ENCODE peak calls at places on chromosomes 11 and 22, in ten cellular contexts. One of them, this sample, is unnamed.

GRCh38 chr22:31378123-31378522 is 21.3 kb upstream of the DRG1 start:
- DNase-seq in IMR-90: peak; percentile 31
- DNase-seq in brain microvascular endothelial cell: peak; percentile 45
- DNase-seq in CD8-positive, alpha-beta T cell: no peak
- DNase-seq in uterus: no peak
- DNase-seq in heart left ventricle: peak; percentile 40
- DNase-seq in body of pancreas: no peak
- DNase-seq in colonic mucosa: no peak
- DNase-seq in mesenchymal stem cell: no peak
- DNase-seq in small intestine: no peak
- DNase-seq in this sample: no peak

GRCh38 chr11:3002346-3002745 is 10.2 kb upstream of the NAP1L4 start:
- DNase-seq in IMR-90: no peak
- DNase-seq in brain microvascular endothelial cell: no peak
- DNase-seq in CD8-positive, alpha-beta T cell: no peak
- DNase-seq in uterus: no peak
- DNase-seq in heart left ventricle: no peak
- DNase-seq in body of pancreas: peak; percentile 8
- DNase-seq in colonic mucosa: no peak
- DNase-seq in mesenchymal stem cell: no peak
- DNase-seq in small intestine: no peak
- DNase-seq in this sample: no peak

GRCh38 chr11:93145381-93145780 is 52.4 kb downstream of the SLC36A4 start:
- DNase-seq in IMR-90: no peak
- DNase-seq in brain microvascular endothelial cell: no peak
- DNase-seq in CD8-positive, alpha-beta T cell: no peak
- DNase-seq in uterus: no peak
- DNase-seq in heart left ventricle: no peak
- DNase-seq in body of pancreas: no peak
- DNase-seq in colonic mucosa: no peak
- DNase-seq in mesenchymal stem cell: no peak
- DNase-seq in small intestine: no peak
- DNase-seq in this sample: no peak

GRCh38 chr11:122791836-122792235 is 46.5 kb upstream of the CRTAM start:
- DNase-seq in IMR-90: peak; percentile 78
- DNase-seq in brain microvascular endothelial cell: peak; percentile 54
- DNase-seq in CD8-positive, alpha-beta T cell: no peak
- DNase-seq in uterus: no peak
- DNase-seq in heart left ventricle: no peak
- DNase-seq in body of pancreas: no peak
- DNase-seq in colonic mucosa: no peak
- DNase-seq in mesenchymal stem cell: peak; percentile 74
- DNase-seq in small intestine: no peak
- DNase-seq in this sample: no peak

GRCh38 chr22:49934144-49934890 is 15.9 kb downstream of the CRELD2 start:
- DNase-seq in IMR-90: peak; percentile 12
- DNase-seq in brain microvascular endothelial cell: no peak
- DNase-seq in CD8-positive, alpha-beta T cell: no peak
- DNase-seq in uterus: peak; percentile 53
- DNase-seq in heart left ventricle: peak; percentile 67
- DNase-seq in body of pancreas: peak; percentile 87
- DNase-seq in colonic mucosa: peak; percentile 59
- DNase-seq in mesenchymal stem cell: peak; percentile 60
- DNase-seq in small intestine: no peak
- DNase-seq in this sample: peak; percentile 89

GRCh38 chr11:30365793-30366517 is 43.1 kb downstream of the ARL14EP start:
- DNase-seq in IMR-90: no peak
- DNase-seq in brain microvascular endothelial cell: no peak
- DNase-seq in CD8-positive, alpha-beta T cell: no peak
- DNase-seq in uterus: no peak
- DNase-seq in heart left ventricle: no peak
- DNase-seq in body of pancreas: no peak
- DNase-seq in colonic mucosa: no peak
- DNase-seq in mesenchymal stem cell: no peak
- DNase-seq in small intestine: no peak
- DNase-seq in this sample: no peak

GRCh38 chr22:48783821-48784266 is 1043.8 kb downstream of the BRD1 start:
- DNase-seq in IMR-90: no peak
- DNase-seq in brain microvascular endothelial cell: no peak
- DNase-seq in CD8-positive, alpha-beta T cell: peak; percentile 17
- DNase-seq in uterus: no peak
- DNase-seq in heart left ventricle: peak; percentile 4
- DNase-seq in body of pancreas: no peak
- DNase-seq in colonic mucosa: no peak
- DNase-seq in mesenchymal stem cell: no peak
- DNase-seq in small intestine: peak; percentile 69
- DNase-seq in this sample: no peak

GRCh38 chr11:127074151-127074761 is 73.7 kb upstream of the KIRREL3 start:
- DNase-seq in IMR-90: peak; percentile 72
- DNase-seq in brain microvascular endothelial cell: peak; percentile 9
- DNase-seq in CD8-positive, alpha-beta T cell: no peak
- DNase-seq in uterus: no peak
- DNase-seq in heart left ventricle: no peak
- DNase-seq in body of pancreas: peak; percentile 34
- DNase-seq in colonic mucosa: peak; percentile 37
- DNase-seq in mesenchymal stem cell: peak; percentile 21
- DNase-seq in small intestine: peak; percentile 55
- DNase-seq in this sample: peak; percentile 18

GRCh38 chr11:58301576-58301975 is 33.5 kb upstream of the OR10W1 start:
- DNase-seq in IMR-90: peak; percentile 84
- DNase-seq in brain microvascular endothelial cell: peak; percentile 75
- DNase-seq in CD8-positive, alpha-beta T cell: no peak
- DNase-seq in uterus: no peak
- DNase-seq in heart left ventricle: no peak
- DNase-seq in body of pancreas: no peak
- DNase-seq in colonic mucosa: no peak
- DNase-seq in mesenchymal stem cell: no peak
- DNase-seq in small intestine: no peak
- DNase-seq in this sample: no peak

GRCh38 chr11:84290647-84291046 is 1004.5 kb upstream of the CCDC90B start:
- DNase-seq in IMR-90: peak; percentile 59
- DNase-seq in brain microvascular endothelial cell: no peak
- DNase-seq in CD8-positive, alpha-beta T cell: no peak
- DNase-seq in uterus: no peak
- DNase-seq in heart left ventricle: no peak
- DNase-seq in body of pancreas: no peak
- DNase-seq in colonic mucosa: no peak
- DNase-seq in mesenchymal stem cell: peak; percentile 4
- DNase-seq in small intestine: no peak
- DNase-seq in this sample: no peak

GRCh38 chr11:130476200-130476921 is 27.9 kb downstream of the ADAMTS15 start:
- DNase-seq in IMR-90: peak; percentile 10
- DNase-seq in brain microvascular endothelial cell: no peak
- DNase-seq in CD8-positive, alpha-beta T cell: peak; percentile 36
- DNase-seq in uterus: no peak
- DNase-seq in heart left ventricle: peak; percentile 49
- DNase-seq in body of pancreas: no peak
- DNase-seq in colonic mucosa: peak; percentile 12
- DNase-seq in mesenchymal stem cell: peak; percentile 23
- DNase-seq in small intestine: no peak
- DNase-seq in this sample: no peak

GRCh38 chr11:65767406-65767805 is 13.4 kb downstream of the AP5B1 start:
- DNase-seq in IMR-90: no peak
- DNase-seq in brain microvascular endothelial cell: no peak
- DNase-seq in CD8-positive, alpha-beta T cell: no peak
- DNase-seq in uterus: no peak
- DNase-seq in heart left ventricle: no peak
- DNase-seq in body of pancreas: no peak
- DNase-seq in colonic mucosa: no peak
- DNase-seq in mesenchymal stem cell: no peak
- DNase-seq in small intestine: no peak
- DNase-seq in this sample: no peak

GRCh38 chr11:100682247-100682969 is 4.7 kb upstream of the ARHGAP42 start:
- DNase-seq in IMR-90: peak; percentile 46
- DNase-seq in brain microvascular endothelial cell: no peak
- DNase-seq in CD8-positive, alpha-beta T cell: no peak
- DNase-seq in uterus: no peak
- DNase-seq in heart left ventricle: no peak
- DNase-seq in body of pancreas: no peak
- DNase-seq in colonic mucosa: no peak
- DNase-seq in mesenchymal stem cell: peak; percentile 52
- DNase-seq in small intestine: peak; percentile 17
- DNase-seq in this sample: no peak

GRCh38 chr22:48301421-48301820 is 1526.3 kb downstream of the BRD1 start:
- DNase-seq in IMR-90: no peak
- DNase-seq in brain microvascular endothelial cell: no peak
- DNase-seq in CD8-positive, alpha-beta T cell: peak; percentile 32
- DNase-seq in uterus: no peak
- DNase-seq in heart left ventricle: no peak
- DNase-seq in body of pancreas: no peak
- DNase-seq in colonic mucosa: no peak
- DNase-seq in mesenchymal stem cell: no peak
- DNase-seq in small intestine: no peak
- DNase-seq in this sample: no peak

GRCh38 chr22:19853879-19854777 is 546 bp downstream of the GNB1L start:
- DNase-seq in IMR-90: no peak
- DNase-seq in brain microvascular endothelial cell: no peak
- DNase-seq in CD8-positive, alpha-beta T cell: no peak
- DNase-seq in uterus: no peak
- DNase-seq in heart left ventricle: no peak
- DNase-seq in body of pancreas: peak; percentile 25
- DNase-seq in colonic mucosa: peak; percentile 30
- DNase-seq in mesenchymal stem cell: no peak
- DNase-seq in small intestine: peak; percentile 22
- DNase-seq in this sample: no peak
- H3K27ac ChIP-seq in IMR-90: peak overlapping the region; percentile 81
- H3K27ac ChIP-seq in brain microvascular endothelial cell: peak overlapping the region; percentile 45
- H3K27ac ChIP-seq in CD8-positive, alpha-beta T cell: peak overlapping the region; percentile 85
- H3K27ac ChIP-seq in uterus: peak overlapping the region; percentile 90
- H3K27ac ChIP-seq in heart left ventricle: peak overlapping the region; percentile 94
- H3K27ac ChIP-seq in body of pancreas: peak overlapping the region; percentile 95
- H3K27ac ChIP-seq in colonic mucosa: peak overlapping the region; percentile 92
- H3K27ac ChIP-seq in mesenchymal stem cell: peak overlapping the region; percentile 73
- H3K27ac ChIP-seq in small intestine: peak overlapping the region; percentile 94
- H3K27ac ChIP-seq in this sample: peak overlapping the region; percentile 40

GRCh38 chr22:17247832-17248231 is 28.6 kb upstream of the ADA2 start:
- DNase-seq in IMR-90: no peak
- DNase-seq in brain microvascular endothelial cell: no peak
- DNase-seq in CD8-positive, alpha-beta T cell: no peak
- DNase-seq in uterus: no peak
- DNase-seq in heart left ventricle: no peak
- DNase-seq in body of pancreas: no peak
- DNase-seq in colonic mucosa: no peak
- DNase-seq in mesenchymal stem cell: no peak
- DNase-seq in small intestine: no peak
- DNase-seq in this sample: no peak
- H3K4me3 ChIP-seq in IMR-90: no peak overlapping the region
- H3K4me3 ChIP-seq in brain microvascular endothelial cell: no peak overlapping the region
- H3K4me3 ChIP-seq in CD8-positive, alpha-beta T cell: no peak overlapping the region
- H3K4me3 ChIP-seq in uterus: no peak overlapping the region
- H3K4me3 ChIP-seq in heart left ventricle: no peak overlapping the region
- H3K4me3 ChIP-seq in body of pancreas: no peak overlapping the region
- H3K4me3 ChIP-seq in colonic mucosa: no peak overlapping the region
- H3K4me3 ChIP-seq in mesenchymal stem cell: no peak overlapping the region
- H3K4me3 ChIP-seq in small intestine: no peak overlapping the region
- H3K4me3 ChIP-seq in this sample: no peak overlapping the region

GRCh38 chr11:47986219-47986618 is 5.9 kb downstream of the PTPRJ start:
- DNase-seq in IMR-90: no peak
- DNase-seq in brain microvascular endothelial cell: no peak
- DNase-seq in CD8-positive, alpha-beta T cell: no peak
- DNase-seq in uterus: no peak
- DNase-seq in heart left ventricle: no peak
- DNase-seq in body of pancreas: no peak
- DNase-seq in colonic mucosa: no peak
- DNase-seq in mesenchymal stem cell: no peak
- DNase-seq in small intestine: peak; percentile 67
- DNase-seq in this sample: no peak

GRCh38 chr11:47987781-47988180 is 7.4 kb downstream of the PTPRJ start:
- DNase-seq in IMR-90: no peak
- DNase-seq in brain microvascular endothelial cell: no peak
- DNase-seq in CD8-positive, alpha-beta T cell: no peak
- DNase-seq in uterus: no peak
- DNase-seq in heart left ventricle: no peak
- DNase-seq in body of pancreas: no peak
- DNase-seq in colonic mucosa: peak; percentile 69
- DNase-seq in mesenchymal stem cell: no peak
- DNase-seq in small intestine: peak; percentile 56
- DNase-seq in this sample: no peak

GRCh38 chr11:47989779-47990178 is 9.4 kb downstream of the PTPRJ start:
- DNase-seq in IMR-90: no peak
- DNase-seq in brain microvascular endothelial cell: no peak
- DNase-seq in CD8-positive, alpha-beta T cell: no peak
- DNase-seq in uterus: no peak
- DNase-seq in heart left ventricle: no peak
- DNase-seq in body of pancreas: no peak
- DNase-seq in colonic mucosa: no peak
- DNase-seq in mesenchymal stem cell: no peak
- DNase-seq in small intestine: no peak
- DNase-seq in this sample: no peak

GRCh38 chr11:47986742-47987141 is 6.4 kb downstream of the PTPRJ start:
- DNase-seq in IMR-90: no peak
- DNase-seq in brain microvascular endothelial cell: no peak
- DNase-seq in CD8-positive, alpha-beta T cell: no peak
- DNase-seq in uterus: no peak
- DNase-seq in heart left ventricle: no peak
- DNase-seq in body of pancreas: no peak
- DNase-seq in colonic mucosa: no peak
- DNase-seq in mesenchymal stem cell: no peak
- DNase-seq in small intestine: peak; percentile 72
- DNase-seq in this sample: no peak

GRCh38 chr11:47987310-47987709 is 7.0 kb downstream of the PTPRJ start:
- DNase-seq in IMR-90: no peak
- DNase-seq in brain microvascular endothelial cell: no peak
- DNase-seq in CD8-positive, alpha-beta T cell: no peak
- DNase-seq in uterus: no peak
- DNase-seq in heart left ventricle: no peak
- DNase-seq in body of pancreas: no peak
- DNase-seq in colonic mucosa: peak; percentile 41
- DNase-seq in mesenchymal stem cell: no peak
- DNase-seq in small intestine: no peak
- DNase-seq in this sample: no peak
- H3K27ac ChIP-seq in IMR-90: no peak overlapping the region
- H3K27ac ChIP-seq in brain microvascular endothelial cell: no peak overlapping the region
- H3K27ac ChIP-seq in CD8-positive, alpha-beta T cell: no peak overlapping the region
- H3K27ac ChIP-seq in uterus: no peak overlapping the region
- H3K27ac ChIP-seq in heart left ventricle: peak overlapping the region; percentile 8
- H3K27ac ChIP-seq in body of pancreas: peak overlapping the region; percentile 76
- H3K27ac ChIP-seq in colonic mucosa: peak overlapping the region; percentile 86
- H3K27ac ChIP-seq in mesenchymal stem cell: peak overlapping the region; percentile 28
- H3K27ac ChIP-seq in small intestine: peak overlapping the region; percentile 69
- H3K27ac ChIP-seq in this sample: peak overlapping the region; percentile 86

GRCh38 chr22:19271273-19271855 is 20.2 kb downstream of the CLTCL1 start:
- DNase-seq in IMR-90: no peak
- DNase-seq in brain microvascular endothelial cell: no peak
- DNase-seq in CD8-positive, alpha-beta T cell: no peak
- DNase-seq in uterus: no peak
- DNase-seq in heart left ventricle: no peak
- DNase-seq in body of pancreas: no peak
- DNase-seq in colonic mucosa: no peak
- DNase-seq in mesenchymal stem cell: no peak
- DNase-seq in small intestine: no peak
- DNase-seq in this sample: no peak
- H3K4me3 ChIP-seq in IMR-90: no peak overlapping the region
- H3K4me3 ChIP-seq in brain microvascular endothelial cell: no peak overlapping the region
- H3K4me3 ChIP-seq in CD8-positive, alpha-beta T cell: no peak overlapping the region
- H3K4me3 ChIP-seq in uterus: no peak overlapping the region
- H3K4me3 ChIP-seq in heart left ventricle: no peak overlapping the region
- H3K4me3 ChIP-seq in body of pancreas: no peak overlapping the region
- H3K4me3 ChIP-seq in colonic mucosa: no peak overlapping the region
- H3K4me3 ChIP-seq in mesenchymal stem cell: no peak overlapping the region
- H3K4me3 ChIP-seq in small intestine: no peak overlapping the region
- H3K4me3 ChIP-seq in this sample: no peak overlapping the region

GRCh38 chr11:574632-575323 is 1.5 kb upstream of the PHRF1 start:
- DNase-seq in IMR-90: no peak
- DNase-seq in brain microvascular endothelial cell: no peak
- DNase-seq in CD8-positive, alpha-beta T cell: no peak
- DNase-seq in uterus: no peak
- DNase-seq in heart left ventricle: no peak
- DNase-seq in body of pancreas: no peak
- DNase-seq in colonic mucosa: no peak
- DNase-seq in mesenchymal stem cell: no peak
- DNase-seq in small intestine: no peak
- DNase-seq in this sample: peak; percentile 66
- H3K27ac ChIP-seq in IMR-90: no peak overlapping the region
- H3K27ac ChIP-seq in brain microvascular endothelial cell: no peak overlapping the region
- H3K27ac ChIP-seq in CD8-positive, alpha-beta T cell: no peak overlapping the region
- H3K27ac ChIP-seq in uterus: no peak overlapping the region
- H3K27ac ChIP-seq in heart left ventricle: peak overlapping the region; percentile 55
- H3K27ac ChIP-seq in body of pancreas: no peak overlapping the region
- H3K27ac ChIP-seq in colonic mucosa: peak overlapping the region; percentile 29
- H3K27ac ChIP-seq in mesenchymal stem cell: no peak overlapping the region
- H3K27ac ChIP-seq in small intestine: no peak overlapping the region
- H3K27ac ChIP-seq in this sample: no peak overlapping the region